ENCODE peak calls at places on chromosomes 13 and 19, in ten cellular contexts. One of them, this sample, is unnamed.

GRCh38 chr13:108508263-108508662 is 121.1 kb upstream of the MYO16 start:
- DNase-seq in activated naive CD4-positive, alpha-beta T cell treated with Interleukin-2 at 50 U/mL for 16 hours: no peak
- DNase-seq in stimulated activated CD8-positive, alpha-beta memory T cell treated with anti-CD3 and anti-CD28 coated beads, Interleukin-2, amount 100 ng/mL, for 1 hour: no peak
- DNase-seq in progenitor cell of endocrine pancreas: no peak
- DNase-seq in NCI-H2171 treated with DMSO at 0.1 percent for 48 hours: peak; percentile 22
- DNase-seq in T-helper 2 cell: no peak
- DNase-seq in posterior cingulate gyrus: no peak
- DNase-seq in substantia nigra: no peak
- DNase-seq in ovary: no peak
- DNase-seq in iPS DF 19.7: peak; percentile 50
- DNase-seq in this sample: no peak

GRCh38 chr13:80180745-80181144 is 160.2 kb downstream of the SPRY2 start:
- DNase-seq in activated naive CD4-positive, alpha-beta T cell treated with Interleukin-2 at 50 U/mL for 16 hours: no peak
- DNase-seq in stimulated activated CD8-positive, alpha-beta memory T cell treated with anti-CD3 and anti-CD28 coated beads, Interleukin-2, amount 100 ng/mL, for 1 hour: no peak
- DNase-seq in progenitor cell of endocrine pancreas: no peak
- DNase-seq in NCI-H2171 treated with DMSO at 0.1 percent for 48 hours: no peak
- DNase-seq in T-helper 2 cell: no peak
- DNase-seq in posterior cingulate gyrus: peak; percentile 39
- DNase-seq in substantia nigra: no peak
- DNase-seq in ovary: no peak
- DNase-seq in iPS DF 19.7: no peak
- DNase-seq in this sample: no peak

GRCh38 chr13:64075543-64076271 is 2660.1 kb upstream of the PCDH20 start:
- DNase-seq in activated naive CD4-positive, alpha-beta T cell treated with Interleukin-2 at 50 U/mL for 16 hours: no peak
- DNase-seq in stimulated activated CD8-positive, alpha-beta memory T cell treated with anti-CD3 and anti-CD28 coated beads, Interleukin-2, amount 100 ng/mL, for 1 hour: no peak
- DNase-seq in progenitor cell of endocrine pancreas: no peak
- DNase-seq in NCI-H2171 treated with DMSO at 0.1 percent for 48 hours: peak; percentile 91
- DNase-seq in T-helper 2 cell: no peak
- DNase-seq in posterior cingulate gyrus: no peak
- DNase-seq in substantia nigra: no peak
- DNase-seq in ovary: no peak
- DNase-seq in iPS DF 19.7: no peak
- DNase-seq in this sample: no peak

GRCh38 chr19:52343548-52343947 is 7.5 kb downstream of the ZNF610 start:
- DNase-seq in activated naive CD4-positive, alpha-beta T cell treated with Interleukin-2 at 50 U/mL for 16 hours: peak; percentile 58
- DNase-seq in stimulated activated CD8-positive, alpha-beta memory T cell treated with anti-CD3 and anti-CD28 coated beads, Interleukin-2, amount 100 ng/mL, for 1 hour: peak; percentile 16
- DNase-seq in progenitor cell of endocrine pancreas: peak; percentile 68
- DNase-seq in NCI-H2171 treated with DMSO at 0.1 percent for 48 hours: peak; percentile 27
- DNase-seq in T-helper 2 cell: peak; percentile 15
- DNase-seq in posterior cingulate gyrus: no peak
- DNase-seq in substantia nigra: no peak
- DNase-seq in ovary: peak; percentile 56
- DNase-seq in iPS DF 19.7: peak; percentile 71
- DNase-seq in this sample: no peak

GRCh38 chr13:53137777-53138176 is 109.2 kb downstream of the OLFM4 start:
- DNase-seq in activated naive CD4-positive, alpha-beta T cell treated with Interleukin-2 at 50 U/mL for 16 hours: no peak
- DNase-seq in stimulated activated CD8-positive, alpha-beta memory T cell treated with anti-CD3 and anti-CD28 coated beads, Interleukin-2, amount 100 ng/mL, for 1 hour: no peak
- DNase-seq in progenitor cell of endocrine pancreas: no peak
- DNase-seq in NCI-H2171 treated with DMSO at 0.1 percent for 48 hours: peak; percentile 29
- DNase-seq in T-helper 2 cell: no peak
- DNase-seq in posterior cingulate gyrus: no peak
- DNase-seq in substantia nigra: no peak
- DNase-seq in ovary: no peak
- DNase-seq in iPS DF 19.7: no peak
- DNase-seq in this sample: no peak

GRCh38 chr13:33106656-33107402 is 90.6 kb downstream of the KL start:
- DNase-seq in activated naive CD4-positive, alpha-beta T cell treated with Interleukin-2 at 50 U/mL for 16 hours: no peak
- DNase-seq in stimulated activated CD8-positive, alpha-beta memory T cell treated with anti-CD3 and anti-CD28 coated beads, Interleukin-2, amount 100 ng/mL, for 1 hour: no peak
- DNase-seq in progenitor cell of endocrine pancreas: no peak
- DNase-seq in NCI-H2171 treated with DMSO at 0.1 percent for 48 hours: no peak
- DNase-seq in T-helper 2 cell: no peak
- DNase-seq in posterior cingulate gyrus: no peak
- DNase-seq in substantia nigra: no peak
- DNase-seq in ovary: no peak
- DNase-seq in iPS DF 19.7: no peak
- DNase-seq in this sample: no peak

GRCh38 chr19:33487901-33488817 is 33.4 kb downstream of the PEPD start:
- DNase-seq in activated naive CD4-positive, alpha-beta T cell treated with Interleukin-2 at 50 U/mL for 16 hours: no peak
- DNase-seq in stimulated activated CD8-positive, alpha-beta memory T cell treated with anti-CD3 and anti-CD28 coated beads, Interleukin-2, amount 100 ng/mL, for 1 hour: no peak
- DNase-seq in progenitor cell of endocrine pancreas: no peak
- DNase-seq in NCI-H2171 treated with DMSO at 0.1 percent for 48 hours: peak; percentile 91
- DNase-seq in T-helper 2 cell: no peak
- DNase-seq in posterior cingulate gyrus: no peak
- DNase-seq in substantia nigra: no peak
- DNase-seq in ovary: no peak
- DNase-seq in iPS DF 19.7: no peak
- DNase-seq in this sample: no peak

GRCh38 chr13:24651718-24652345 is 28.4 kb upstream of the ATP12A start:
- DNase-seq in activated naive CD4-positive, alpha-beta T cell treated with Interleukin-2 at 50 U/mL for 16 hours: no peak
- DNase-seq in stimulated activated CD8-positive, alpha-beta memory T cell treated with anti-CD3 and anti-CD28 coated beads, Interleukin-2, amount 100 ng/mL, for 1 hour: no peak
- DNase-seq in progenitor cell of endocrine pancreas: no peak
- DNase-seq in NCI-H2171 treated with DMSO at 0.1 percent for 48 hours: no peak
- DNase-seq in T-helper 2 cell: no peak
- DNase-seq in posterior cingulate gyrus: no peak
- DNase-seq in substantia nigra: no peak
- DNase-seq in ovary: no peak
- DNase-seq in iPS DF 19.7: no peak
- DNase-seq in this sample: no peak

GRCh38 chr13:114064516-114065140 is 67.8 kb downstream of the RASA3 start:
- DNase-seq in activated naive CD4-positive, alpha-beta T cell treated with Interleukin-2 at 50 U/mL for 16 hours: no peak
- DNase-seq in stimulated activated CD8-positive, alpha-beta memory T cell treated with anti-CD3 and anti-CD28 coated beads, Interleukin-2, amount 100 ng/mL, for 1 hour: no peak
- DNase-seq in progenitor cell of endocrine pancreas: no peak
- DNase-seq in NCI-H2171 treated with DMSO at 0.1 percent for 48 hours: no peak
- DNase-seq in T-helper 2 cell: no peak
- DNase-seq in posterior cingulate gyrus: peak; percentile 52
- DNase-seq in substantia nigra: peak; percentile 62
- DNase-seq in ovary: peak; percentile 65
- DNase-seq in iPS DF 19.7: no peak
- DNase-seq in this sample: no peak

This sample was measured in GM18507.